ENCODE peak calls at places on chromosomes 13 and 19, in ten cellular contexts. B is bronchial epithelial cell, V is cardiac muscle cell, F is IMR-90, H is tibial artery, X is uterus, U is heart right ventricle, Y is Panc1, W is BJ, T is kidney epithelial cell. Z is an unnamed sample.
A peak's percentile ranks its signal among the peaks of the same experiment; 100 is the strongest.

GRCh38 chr13:20882206-20882605 is 20.3 kb downstream of the XPO4 start:
- DNase-seq in B (no peak), V (no peak), F (peak; percentile 8), H (no peak), X (no peak), U (no peak), Y (no peak), W (no peak), T (no peak), Z (no peak)

GRCh38 chr13:23678768-23679167 is 108.6 kb downstream of the TNFRSF19 start:
- DNase-seq in B (peak; percentile 52), V (no peak), F (no peak), H (no peak), X (no peak), U (no peak), Y (no peak), W (no peak), T (no peak), Z (no peak)

GRCh38 chr19:34403784-34404108 is 453 bp upstream of the PDCD2L start:
- DNase-seq in B (no peak), V (no peak), F (no peak), H (no peak), X (no peak), U (no peak), Y (no peak), W (no peak), T (no peak), Z (no peak)

GRCh38 chr13:91066745-91067144 is 280.7 kb upstream of the MIR17HG start:
- DNase-seq in B (no peak), V (no peak), F (no peak), H (no peak), X (no peak), U (no peak), Y (no peak), W (no peak), T (no peak), Z (no peak)

GRCh38 chr19:48064509-48064908 is 20.6 kb upstream of the CABP5 start:
- DNase-seq in B (no peak), V (no peak), F (peak; percentile 54), H (no peak), X (no peak), U (no peak), Y (no peak), W (no peak), T (no peak), Z (no peak)

GRCh38 chr13:57666131-57666530 is 34.6 kb downstream of the PCDH17 start:
- DNase-seq in B (no peak), V (no peak), F (no peak), H (no peak), X (no peak), U (no peak), Y (no peak), W (no peak), T (no peak), Z (no peak)

GRCh38 chr13:113731192-113732175 is 27.5 kb upstream of the TMEM255B start:
- DNase-seq in B (no peak), V (no peak), F (no peak), H (no peak), X (no peak), U (no peak), Y (no peak), W (no peak), T (no peak), Z (no peak)

GRCh38 chr13:105908581-105908980 is 626.9 kb downstream of the EFNB2 start:
- DNase-seq in B (no peak), V (no peak), F (no peak), H (no peak), X (no peak), U (no peak), Y (no peak), W (no peak), T (no peak), Z (no peak)

GRCh38 chr13:27026396-27026795 is 145.2 kb downstream of the USP12 start:
- DNase-seq in B (no peak), V (no peak), F (no peak), H (no peak), X (no peak), U (no peak), Y (no peak), W (no peak), T (no peak), Z (no peak)

GRCh38 chr13:102295316-102296048 is 106.4 kb downstream of the FGF14 start:
- DNase-seq in B (no peak), V (no peak), F (peak; percentile 79), H (no peak), X (peak; percentile 26), U (no peak), Y (no peak), W (peak; percentile 43), T (no peak), Z (no peak)

GRCh38 chr19:18865973-18866799 is 29.8 kb downstream of the CERS1 start:
- DNase-seq in B (peak; percentile 27), V (peak; percentile 82), F (peak; percentile 36), H (no peak), X (peak; percentile 44), U (peak; percentile 59), Y (no peak), W (no peak), T (no peak), Z (no peak)

DNA sequence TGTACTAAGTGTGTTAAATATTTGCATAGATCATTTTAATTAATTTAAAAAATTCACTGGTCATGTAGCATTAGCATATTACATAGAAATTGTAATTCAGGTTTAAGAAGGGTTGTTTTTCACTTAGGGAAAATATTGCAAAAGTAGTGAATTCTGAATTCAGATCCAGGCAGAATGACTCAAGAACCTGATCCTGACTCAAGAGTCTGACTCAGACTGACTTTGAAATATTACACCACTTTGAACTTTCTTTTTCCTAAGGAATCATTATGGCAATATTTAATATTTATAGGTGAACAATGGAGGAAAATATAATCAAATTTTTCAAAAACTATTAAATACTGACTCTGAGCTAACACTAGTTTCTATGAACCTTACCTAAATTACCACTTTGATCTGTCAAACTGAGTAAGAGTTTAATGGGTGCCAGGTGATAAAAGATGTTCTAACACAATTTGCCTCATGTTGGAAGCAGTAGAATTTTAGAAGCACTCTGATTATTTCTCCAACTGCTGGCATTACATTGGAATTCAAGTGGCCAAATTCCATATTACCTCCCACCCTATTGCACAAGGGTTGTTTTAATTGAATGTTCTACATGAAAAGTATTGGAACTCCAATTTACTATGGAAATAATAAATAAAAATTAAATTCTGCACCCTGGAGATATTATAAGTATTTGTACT is 261.6 kb downstream of the SLITRK1 start:
- DNase-seq in B (peak; percentile 86), V (no peak), F (peak; percentile 19), H (no peak), X (no peak), U (no peak), Y (no peak), W (no peak), T (no peak), Z (peak; percentile 25)
- H3K4me3 ChIP-seq in B (no peak overlapping the region), V (no peak overlapping the region), F (no peak overlapping the region), H (no peak overlapping the region), X (no peak overlapping the region), U (no peak overlapping the region), Y (no peak overlapping the region), W (no peak overlapping the region), T (no peak overlapping the region), Z (no peak overlapping the region)

DNA sequence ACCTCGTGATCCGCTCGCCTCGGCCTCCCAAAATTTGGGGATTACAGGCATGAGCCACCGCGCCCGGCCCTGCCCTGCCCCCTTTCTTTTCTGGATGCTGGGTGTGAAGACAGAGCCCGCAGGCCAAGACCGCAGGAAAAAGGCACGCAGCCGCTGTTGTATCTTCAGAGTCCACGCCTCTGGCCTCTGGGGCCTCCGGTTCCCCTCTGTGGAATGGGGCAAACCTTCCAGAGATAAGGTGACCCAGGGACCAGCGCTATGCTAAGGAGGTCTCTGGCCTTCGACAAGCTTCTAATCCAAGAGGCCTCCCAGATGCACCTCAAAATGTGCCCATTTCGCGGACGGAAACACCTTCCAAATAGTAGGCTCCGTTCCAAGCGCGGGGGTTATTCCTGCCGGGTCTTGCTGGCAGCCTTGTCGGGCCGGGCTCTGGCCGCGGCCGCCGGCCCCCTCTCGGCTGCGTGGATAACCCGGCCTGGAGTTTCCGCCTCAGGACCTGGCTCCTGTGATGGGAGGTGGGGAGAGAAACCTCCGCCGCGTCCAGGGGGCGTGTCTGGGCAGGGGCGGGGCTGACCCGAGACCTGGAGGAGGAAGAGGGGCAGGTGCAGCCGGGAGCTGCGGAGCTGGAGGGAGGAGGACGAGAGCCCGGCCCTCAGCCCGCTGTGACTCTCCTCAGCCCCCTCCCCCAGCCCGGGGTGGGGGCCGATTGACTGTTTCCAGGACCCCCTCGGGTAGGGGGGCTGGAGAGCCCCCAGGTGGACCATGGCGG is 13.1 kb downstream of the TJP3 start:
- DNase-seq in B (peak; percentile 38), V (peak; percentile 93), F (peak; percentile 75), H (peak; percentile 46), X (peak; percentile 56), U (peak; percentile 78), Y (no peak), W (no peak), T (no peak), Z (peak; percentile 23)
- TF ChIP-seq CTCF in B (no peak), V (no peak), F (no peak), H (no peak), X (no peak), U (no peak), Y (no peak), W (no peak), T (no peak), Z (no peak)

GRCh38 chr13:29190298-29190697 is 370.2 kb downstream of the MTUS2 start:
- DNase-seq in B (no peak), V (no peak), F (no peak), H (no peak), X (no peak), U (no peak), Y (no peak), W (no peak), T (no peak), Z (no peak)

GRCh38 chr13:29193083-29193482 is 372.9 kb downstream of the MTUS2 start:
- DNase-seq in B (no peak), V (peak; percentile 51), F (no peak), H (no peak), X (no peak), U (no peak), Y (no peak), W (no peak), T (no peak), Z (no peak)

GRCh38 chr13:29182216-29182615 is 362.1 kb downstream of the MTUS2 start:
- DNase-seq in B (no peak), V (no peak), F (no peak), H (no peak), X (no peak), U (no peak), Y (no peak), W (no peak), T (no peak), Z (no peak)

GRCh38 chr13:29187584-29187983 is 367.4 kb downstream of the MTUS2 start:
- DNase-seq in B (no peak), V (no peak), F (no peak), H (no peak), X (no peak), U (no peak), Y (no peak), W (no peak), T (no peak), Z (no peak)
- H3K4me3 ChIP-seq in B (no peak overlapping the region), V (no peak overlapping the region), F (no peak overlapping the region), H (no peak overlapping the region), X (no peak overlapping the region), U (no peak overlapping the region), Y (no peak overlapping the region), W (no peak overlapping the region), T (no peak overlapping the region), Z (no peak overlapping the region)

DNA sequence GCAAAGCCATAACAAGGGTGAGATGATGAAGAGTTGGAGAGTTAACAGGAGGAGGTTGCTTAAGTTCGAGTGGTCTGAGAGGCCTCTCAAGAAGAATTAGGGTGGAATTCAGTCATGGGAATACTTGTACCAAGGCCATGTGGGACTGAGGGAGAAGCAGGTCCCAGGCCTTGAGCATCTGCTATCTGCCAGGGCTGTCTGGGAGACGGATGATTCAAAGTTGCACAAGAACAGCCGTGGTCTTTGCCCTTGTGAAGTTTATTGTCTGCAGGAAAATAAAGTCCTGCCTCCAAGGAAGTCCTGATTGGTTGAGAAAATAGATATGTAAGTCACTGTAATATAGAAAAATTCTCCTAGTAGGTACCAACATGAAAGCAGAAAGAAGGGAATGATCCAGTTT is 178.8 kb upstream of the RFC3 start:
- DNase-seq in B (peak; percentile 30), V (peak; percentile 28), F (peak; percentile 44), H (peak; percentile 66), X (peak; percentile 73), U (no peak), Y (no peak), W (peak; percentile 86), T (no peak), Z (peak; percentile 97)
- TF ChIP-seq CTCF in B (no peak), V (no peak), F (no peak), H (no peak), X (no peak), U (no peak), Y (no peak), W (no peak), T (no peak), Z (no peak)